ENCODE peak calls at places on chromosome 4, in four cellular contexts. J, M, N and O are unnamed samples.

GRCh38 chr4:130393246-130394041 is 1297.5 kb downstream of the C4orf33 start:
- DNase-seq in J (peak), M (no peak), N (no peak), O (peak)

GRCh38 chr4:13920111-13920875 is 292.8 kb upstream of the BOD1L1 start:
- DNase-seq in M (no peak), N (no peak), J (peak), O (peak)

GRCh38 chr4:8540991-8541390 is 39.2 kb upstream of the GPR78 start:
- DNase-seq in N (no peak), M (no peak), J (no peak), O (no peak)

GRCh38 chr4:125741825-125742452 is 427.2 kb downstream of the FAT4 start:
- DNase-seq in N (no peak), J (peak), M (peak), O (peak)

GRCh38 chr4:57193164-57193810 is 83.1 kb upstream of the IGFBP7 start:
- DNase-seq in J (no peak), N (no peak), M (no peak), O (no peak)

GRCh38 chr4:47031011-47031678 is at the start of gene GABRB1:
- DNase-seq in N (no peak), M (no peak), J (peak), O (peak)

GRCh38 chr4:83922419-83922818 is 386.5 kb downstream of the GPAT3 start:
- DNase-seq in M (no peak), J (no peak), N (no peak), O (no peak)

GRCh38 chr4:174531486-174531885 is 9.2 kb upstream of the HPGD start:
- DNase-seq in N (no peak), J (no peak), M (no peak), O (no peak)

GRCh38 chr4:36208884-36209473 is 35.3 kb downstream of the ARAP2 start:
- DNase-seq in N (no peak), M (no peak), J (no peak), O (no peak)

GRCh38 chr4:105061720-105062119 is 85.0 kb upstream of the TET2 start:
- DNase-seq in M (no peak), J (no peak), N (no peak), O (no peak)

GRCh38 chr4:7828011-7828720 is 111.5 kb downstream of the AFAP1 start:
- DNase-seq in M (no peak), N (peak), J (peak), O (peak)

GRCh38 chr4:108651068-108651794 is 832 bp downstream of the OSTC start:
- DNase-seq in J (peak), M (peak), N (no peak), O (peak)

GRCh38 chr4:81839347-81840042 is 367.8 kb upstream of the RASGEF1B start:
- DNase-seq in N (no peak), J (no peak), M (no peak), O (no peak)

GRCh38 chr4:79253930-79254329 is 71.9 kb downstream of the NAA11 start:
- DNase-seq in J (no peak), N (no peak), M (no peak), O (no peak)

GRCh38 chr4:182938213-182938645 is 21.0 kb upstream of the DCTD start:
- DNase-seq in N (peak), M (peak), J (peak), O (peak)

GRCh38 chr4:5808081-5808741 is 84.7 kb downstream of the CRMP1 start:
- DNase-seq in M (no peak), J (peak), N (no peak), O (no peak)

GRCh38 chr4:113699772-113700171 is 61.8 kb downstream of the CAMK2D start:
- DNase-seq in M (no peak), J (peak), N (no peak), O (peak)